ENCODE peak calls at places on chromosomes 16 and 17, in nine cellular contexts. One of them, this sample, is unnamed.

GRCh38 chr17:29073520-29073919 is 30.6 kb downstream of the PIPOX start:
- DNase-seq in stimulated activated CD4-positive, alpha-beta T cell treated with anti-CD3 and anti-CD28 coated beads, TNF-alpha, amount 100 ng/mL, for 4 hours: no peak
- DNase-seq in stimulated activated CD8-positive, alpha-beta memory T cell treated with anti-CD3 and anti-CD28 coated beads, Interleukin-4, amount 100 ng/mL, for 4 hours: no peak
- DNase-seq in ACHN: no peak
- DNase-seq in SHP77: no peak
- DNase-seq in mucosa of gallbladder: no peak
- DNase-seq in suprapubic skin: no peak
- DNase-seq in HuH-7: no peak
- DNase-seq in kidney glomerular epithelial cell: no peak
- DNase-seq in this sample: no peak

GRCh38 chr17:72579990-72580320 is 459.1 kb downstream of the SOX9 start:
- DNase-seq in stimulated activated CD8-positive, alpha-beta memory T cell treated with anti-CD3 and anti-CD28 coated beads, Interleukin-4, amount 100 ng/mL, for 4 hours: no peak
- DNase-seq in HuH-7: no peak
- DNase-seq in mucosa of gallbladder: no peak
- DNase-seq in kidney glomerular epithelial cell: no peak
- DNase-seq in suprapubic skin: no peak
- DNase-seq in ACHN: no peak
- DNase-seq in SHP77: no peak
- DNase-seq in stimulated activated CD4-positive, alpha-beta T cell treated with anti-CD3 and anti-CD28 coated beads, TNF-alpha, amount 100 ng/mL, for 4 hours: no peak
- DNase-seq in this sample: no peak

GRCh38 chr16:22638393-22639206 is 127.9 kb downstream of the NPIPB5 start:
- DNase-seq in HuH-7: no peak
- DNase-seq in mucosa of gallbladder: no peak
- DNase-seq in suprapubic skin: no peak
- DNase-seq in SHP77: no peak
- DNase-seq in stimulated activated CD4-positive, alpha-beta T cell treated with anti-CD3 and anti-CD28 coated beads, TNF-alpha, amount 100 ng/mL, for 4 hours: no peak
- DNase-seq in ACHN: no peak
- DNase-seq in kidney glomerular epithelial cell: no peak
- DNase-seq in stimulated activated CD8-positive, alpha-beta memory T cell treated with anti-CD3 and anti-CD28 coated beads, Interleukin-4, amount 100 ng/mL, for 4 hours: no peak
- DNase-seq in this sample: no peak

GRCh38 chr17:31549121-31549524 is 157.6 kb downstream of the RAB11FIP4 start:
- DNase-seq in stimulated activated CD4-positive, alpha-beta T cell treated with anti-CD3 and anti-CD28 coated beads, TNF-alpha, amount 100 ng/mL, for 4 hours: peak
- DNase-seq in ACHN: peak
- DNase-seq in kidney glomerular epithelial cell: no peak
- DNase-seq in stimulated activated CD8-positive, alpha-beta memory T cell treated with anti-CD3 and anti-CD28 coated beads, Interleukin-4, amount 100 ng/mL, for 4 hours: no peak
- DNase-seq in mucosa of gallbladder: no peak
- DNase-seq in suprapubic skin: no peak
- DNase-seq in HuH-7: no peak
- DNase-seq in SHP77: no peak
- DNase-seq in this sample: no peak

GRCh38 chr17:69716571-69716970 is 302.1 kb downstream of the MAP2K6 start:
- DNase-seq in ACHN: no peak
- DNase-seq in kidney glomerular epithelial cell: no peak
- DNase-seq in stimulated activated CD4-positive, alpha-beta T cell treated with anti-CD3 and anti-CD28 coated beads, TNF-alpha, amount 100 ng/mL, for 4 hours: no peak
- DNase-seq in SHP77: no peak
- DNase-seq in mucosa of gallbladder: no peak
- DNase-seq in suprapubic skin: no peak
- DNase-seq in stimulated activated CD8-positive, alpha-beta memory T cell treated with anti-CD3 and anti-CD28 coated beads, Interleukin-4, amount 100 ng/mL, for 4 hours: no peak
- DNase-seq in HuH-7: no peak
- DNase-seq in this sample: no peak

GRCh38 chr17:38912221-38912813 is 13.1 kb upstream of the LASP1NB start:
- DNase-seq in SHP77: no peak
- DNase-seq in HuH-7: no peak
- DNase-seq in mucosa of gallbladder: peak
- DNase-seq in ACHN: no peak
- DNase-seq in kidney glomerular epithelial cell: no peak
- DNase-seq in stimulated activated CD8-positive, alpha-beta memory T cell treated with anti-CD3 and anti-CD28 coated beads, Interleukin-4, amount 100 ng/mL, for 4 hours: no peak
- DNase-seq in suprapubic skin: peak
- DNase-seq in stimulated activated CD4-positive, alpha-beta T cell treated with anti-CD3 and anti-CD28 coated beads, TNF-alpha, amount 100 ng/mL, for 4 hours: no peak
- DNase-seq in this sample: no peak

GRCh38 chr17:47718634-47719405 is 14.2 kb upstream of the TBX21 start:
- DNase-seq in HuH-7: no peak
- DNase-seq in suprapubic skin: no peak
- DNase-seq in ACHN: peak
- DNase-seq in stimulated activated CD4-positive, alpha-beta T cell treated with anti-CD3 and anti-CD28 coated beads, TNF-alpha, amount 100 ng/mL, for 4 hours: no peak
- DNase-seq in kidney glomerular epithelial cell: no peak
- DNase-seq in mucosa of gallbladder: no peak
- DNase-seq in stimulated activated CD8-positive, alpha-beta memory T cell treated with anti-CD3 and anti-CD28 coated beads, Interleukin-4, amount 100 ng/mL, for 4 hours: no peak
- DNase-seq in SHP77: no peak
- DNase-seq in this sample: no peak

GRCh38 chr16:87550510-87550961 is 51.8 kb upstream of the JPH3 start:
- DNase-seq in SHP77: no peak
- DNase-seq in HuH-7: peak
- DNase-seq in ACHN: peak
- DNase-seq in suprapubic skin: no peak
- DNase-seq in mucosa of gallbladder: no peak
- DNase-seq in stimulated activated CD4-positive, alpha-beta T cell treated with anti-CD3 and anti-CD28 coated beads, TNF-alpha, amount 100 ng/mL, for 4 hours: peak
- DNase-seq in kidney glomerular epithelial cell: no peak
- DNase-seq in stimulated activated CD8-positive, alpha-beta memory T cell treated with anti-CD3 and anti-CD28 coated beads, Interleukin-4, amount 100 ng/mL, for 4 hours: peak
- DNase-seq in this sample: peak

GRCh38 chr17:17484451-17484899 is 7.7 kb downstream of the MED9 start:
- DNase-seq in suprapubic skin: no peak
- DNase-seq in SHP77: no peak
- DNase-seq in HuH-7: no peak
- DNase-seq in kidney glomerular epithelial cell: no peak
- DNase-seq in ACHN: no peak
- DNase-seq in mucosa of gallbladder: no peak
- DNase-seq in stimulated activated CD8-positive, alpha-beta memory T cell treated with anti-CD3 and anti-CD28 coated beads, Interleukin-4, amount 100 ng/mL, for 4 hours: no peak
- DNase-seq in stimulated activated CD4-positive, alpha-beta T cell treated with anti-CD3 and anti-CD28 coated beads, TNF-alpha, amount 100 ng/mL, for 4 hours: peak
- DNase-seq in this sample: no peak

GRCh38 chr16:19119564-19119963 is 5.8 kb downstream of the ITPRIPL2 start:
- DNase-seq in ACHN: no peak
- DNase-seq in stimulated activated CD4-positive, alpha-beta T cell treated with anti-CD3 and anti-CD28 coated beads, TNF-alpha, amount 100 ng/mL, for 4 hours: no peak
- DNase-seq in stimulated activated CD8-positive, alpha-beta memory T cell treated with anti-CD3 and anti-CD28 coated beads, Interleukin-4, amount 100 ng/mL, for 4 hours: no peak
- DNase-seq in HuH-7: no peak
- DNase-seq in mucosa of gallbladder: no peak
- DNase-seq in kidney glomerular epithelial cell: no peak
- DNase-seq in suprapubic skin: no peak
- DNase-seq in SHP77: no peak
- DNase-seq in this sample: no peak

GRCh38 chr17:15263206-15263579 is 1.9 kb downstream of the PMP22 start:
- DNase-seq in HuH-7: peak
- DNase-seq in ACHN: peak
- DNase-seq in kidney glomerular epithelial cell: peak
- DNase-seq in SHP77: no peak
- DNase-seq in suprapubic skin: peak
- DNase-seq in stimulated activated CD8-positive, alpha-beta memory T cell treated with anti-CD3 and anti-CD28 coated beads, Interleukin-4, amount 100 ng/mL, for 4 hours: no peak
- DNase-seq in stimulated activated CD4-positive, alpha-beta T cell treated with anti-CD3 and anti-CD28 coated beads, TNF-alpha, amount 100 ng/mL, for 4 hours: no peak
- DNase-seq in mucosa of gallbladder: peak
- DNase-seq in this sample: no peak

GRCh38 chr17:48576479-48577309 is 1.5 kb downstream of the HOXB4 start:
- DNase-seq in ACHN: peak
- DNase-seq in SHP77: no peak
- DNase-seq in mucosa of gallbladder: no peak
- DNase-seq in suprapubic skin: no peak
- DNase-seq in HuH-7: no peak
- DNase-seq in kidney glomerular epithelial cell: peak
- DNase-seq in stimulated activated CD8-positive, alpha-beta memory T cell treated with anti-CD3 and anti-CD28 coated beads, Interleukin-4, amount 100 ng/mL, for 4 hours: no peak
- DNase-seq in stimulated activated CD4-positive, alpha-beta T cell treated with anti-CD3 and anti-CD28 coated beads, TNF-alpha, amount 100 ng/mL, for 4 hours: no peak
- DNase-seq in this sample: no peak

GRCh38 chr17:13393841-13394710 is 207.7 kb downstream of the HS3ST3A1 start:
- DNase-seq in ACHN: no peak
- DNase-seq in SHP77: no peak
- DNase-seq in stimulated activated CD4-positive, alpha-beta T cell treated with anti-CD3 and anti-CD28 coated beads, TNF-alpha, amount 100 ng/mL, for 4 hours: no peak
- DNase-seq in mucosa of gallbladder: no peak
- DNase-seq in suprapubic skin: no peak
- DNase-seq in HuH-7: no peak
- DNase-seq in stimulated activated CD8-positive, alpha-beta memory T cell treated with anti-CD3 and anti-CD28 coated beads, Interleukin-4, amount 100 ng/mL, for 4 hours: no peak
- DNase-seq in kidney glomerular epithelial cell: peak
- DNase-seq in this sample: no peak

GRCh38 chr17:43217614-43218087 is 6.0 kb downstream of the TMEM106A start:
- DNase-seq in suprapubic skin: peak
- DNase-seq in kidney glomerular epithelial cell: no peak
- DNase-seq in stimulated activated CD4-positive, alpha-beta T cell treated with anti-CD3 and anti-CD28 coated beads, TNF-alpha, amount 100 ng/mL, for 4 hours: no peak
- DNase-seq in SHP77: no peak
- DNase-seq in stimulated activated CD8-positive, alpha-beta memory T cell treated with anti-CD3 and anti-CD28 coated beads, Interleukin-4, amount 100 ng/mL, for 4 hours: no peak
- DNase-seq in ACHN: no peak
- DNase-seq in mucosa of gallbladder: no peak
- DNase-seq in HuH-7: no peak
- DNase-seq in this sample: no peak

GRCh38 chr17:78665952-78666920 is 89.0 kb upstream of the DNAH17 start:
- DNase-seq in stimulated activated CD4-positive, alpha-beta T cell treated with anti-CD3 and anti-CD28 coated beads, TNF-alpha, amount 100 ng/mL, for 4 hours: no peak
- DNase-seq in SHP77: no peak
- DNase-seq in ACHN: no peak
- DNase-seq in suprapubic skin: peak
- DNase-seq in kidney glomerular epithelial cell: no peak
- DNase-seq in stimulated activated CD8-positive, alpha-beta memory T cell treated with anti-CD3 and anti-CD28 coated beads, Interleukin-4, amount 100 ng/mL, for 4 hours: peak
- DNase-seq in mucosa of gallbladder: peak
- DNase-seq in HuH-7: peak
- DNase-seq in this sample: no peak

GRCh38 chr17:49315974-49316570 is 46.0 kb downstream of the ZNF652 start:
- DNase-seq in ACHN: peak
- DNase-seq in SHP77: no peak
- DNase-seq in stimulated activated CD8-positive, alpha-beta memory T cell treated with anti-CD3 and anti-CD28 coated beads, Interleukin-4, amount 100 ng/mL, for 4 hours: no peak
- DNase-seq in suprapubic skin: no peak
- DNase-seq in mucosa of gallbladder: no peak
- DNase-seq in kidney glomerular epithelial cell: no peak
- DNase-seq in HuH-7: no peak
- DNase-seq in stimulated activated CD4-positive, alpha-beta T cell treated with anti-CD3 and anti-CD28 coated beads, TNF-alpha, amount 100 ng/mL, for 4 hours: no peak
- DNase-seq in this sample: no peak

GRCh38 chr16:86294535-86294934 is 215.8 kb upstream of the FOXF1 start:
- DNase-seq in suprapubic skin: no peak
- DNase-seq in ACHN: no peak
- DNase-seq in stimulated activated CD4-positive, alpha-beta T cell treated with anti-CD3 and anti-CD28 coated beads, TNF-alpha, amount 100 ng/mL, for 4 hours: no peak
- DNase-seq in stimulated activated CD8-positive, alpha-beta memory T cell treated with anti-CD3 and anti-CD28 coated beads, Interleukin-4, amount 100 ng/mL, for 4 hours: no peak
- DNase-seq in SHP77: no peak
- DNase-seq in HuH-7: no peak
- DNase-seq in kidney glomerular epithelial cell: no peak
- DNase-seq in mucosa of gallbladder: peak
- DNase-seq in this sample: no peak

GRCh38 chr17:81248649-81249048 is 9.5 kb downstream of the NDUFAF8 start:
- DNase-seq in HuH-7: no peak
- DNase-seq in ACHN: no peak
- DNase-seq in stimulated activated CD4-positive, alpha-beta T cell treated with anti-CD3 and anti-CD28 coated beads, TNF-alpha, amount 100 ng/mL, for 4 hours: no peak
- DNase-seq in stimulated activated CD8-positive, alpha-beta memory T cell treated with anti-CD3 and anti-CD28 coated beads, Interleukin-4, amount 100 ng/mL, for 4 hours: no peak
- DNase-seq in suprapubic skin: no peak
- DNase-seq in mucosa of gallbladder: no peak
- DNase-seq in kidney glomerular epithelial cell: no peak
- DNase-seq in SHP77: no peak
- DNase-seq in this sample: no peak

GRCh38 chr16:88798772-88799455 is 4.7 kb upstream of the CDT1 start:
- DNase-seq in suprapubic skin: no peak
- DNase-seq in kidney glomerular epithelial cell: no peak
- DNase-seq in stimulated activated CD4-positive, alpha-beta T cell treated with anti-CD3 and anti-CD28 coated beads, TNF-alpha, amount 100 ng/mL, for 4 hours: no peak
- DNase-seq in SHP77: peak
- DNase-seq in ACHN: no peak
- DNase-seq in HuH-7: no peak
- DNase-seq in stimulated activated CD8-positive, alpha-beta memory T cell treated with anti-CD3 and anti-CD28 coated beads, Interleukin-4, amount 100 ng/mL, for 4 hours: no peak
- DNase-seq in mucosa of gallbladder: no peak
- DNase-seq in this sample: no peak

GRCh38 chr16:57265850-57266530 is 18.5 kb downstream of the PLLP start:
- DNase-seq in suprapubic skin: no peak
- DNase-seq in stimulated activated CD4-positive, alpha-beta T cell treated with anti-CD3 and anti-CD28 coated beads, TNF-alpha, amount 100 ng/mL, for 4 hours: no peak
- DNase-seq in ACHN: peak
- DNase-seq in mucosa of gallbladder: peak
- DNase-seq in SHP77: peak
- DNase-seq in kidney glomerular epithelial cell: peak
- DNase-seq in stimulated activated CD8-positive, alpha-beta memory T cell treated with anti-CD3 and anti-CD28 coated beads, Interleukin-4, amount 100 ng/mL, for 4 hours: no peak
- DNase-seq in HuH-7: no peak
- DNase-seq in this sample: no peak

GRCh38 chr16:11801481-11802021 is 4.5 kb upstream of the ZC3H7A start:
- DNase-seq in mucosa of gallbladder: no peak
- DNase-seq in stimulated activated CD8-positive, alpha-beta memory T cell treated with anti-CD3 and anti-CD28 coated beads, Interleukin-4, amount 100 ng/mL, for 4 hours: no peak
- DNase-seq in HuH-7: no peak
- DNase-seq in ACHN: no peak
- DNase-seq in SHP77: no peak
- DNase-seq in kidney glomerular epithelial cell: no peak
- DNase-seq in stimulated activated CD4-positive, alpha-beta T cell treated with anti-CD3 and anti-CD28 coated beads, TNF-alpha, amount 100 ng/mL, for 4 hours: no peak
- DNase-seq in suprapubic skin: no peak
- DNase-seq in this sample: no peak